ENCODE peak calls at places on chromosomes 5 and 9, in seven cellular contexts. Z is GM12865, E is cardiac muscle cell, W is endothelial cell, H is fibroblast of lung, U is lower lobe of right lung, I is transverse colon. M is an unnamed sample.

GRCh38 chr5:153584561-153585359 is 94.3 kb downstream of the GRIA1 start:
- DNase-seq in Z (no peak), W (no peak), E (no peak), H (peak), U (peak), I (no peak), M (no peak)

GRCh38 chr5:1479581-1480188 is 34.4 kb upstream of the SLC6A3 start:
- DNase-seq in U (peak), E (peak), Z (peak), I (peak), W (peak), H (peak), M (no peak)

GRCh38 chr5:179401-179800 is 11.9 kb upstream of the LRRC14B start:
- DNase-seq in Z (no peak), I (no peak), H (no peak), E (no peak), U (no peak), W (no peak), M (peak)

GRCh38 chr9:89661956-89662717 is 57.3 kb downstream of the GADD45G start:
- DNase-seq in W (peak), E (peak), H (peak), Z (peak), I (peak), U (peak), M (peak)

GRCh38 chr5:95533761-95534160 is 21.0 kb downstream of the SKIC3 start:
- DNase-seq in U (no peak), W (no peak), H (no peak), I (no peak), Z (no peak), E (no peak), M (no peak)

GRCh38 chr5:153372433-153373167 is 117.9 kb upstream of the GRIA1 start:
- DNase-seq in Z (no peak), E (no peak), W (no peak), I (no peak), U (no peak), H (no peak), M (no peak)

GRCh38 chr9:127720865-127721227 is 5.0 kb downstream of the TTC16 start:
- DNase-seq in W (no peak), U (no peak), I (no peak), Z (no peak), H (no peak), E (no peak), M (no peak)

GRCh38 chr5:98769006-98769255 is 4.5 kb upstream of the RGMB start:
- DNase-seq in Z (no peak), E (no peak), U (peak), W (peak), I (peak), H (no peak), M (no peak)

GRCh38 chr5:142466195-142466951 is 141.6 kb upstream of the SPRY4 start:
- DNase-seq in H (peak), W (no peak), I (no peak), U (no peak), Z (no peak), E (peak), M (no peak)

DNA sequence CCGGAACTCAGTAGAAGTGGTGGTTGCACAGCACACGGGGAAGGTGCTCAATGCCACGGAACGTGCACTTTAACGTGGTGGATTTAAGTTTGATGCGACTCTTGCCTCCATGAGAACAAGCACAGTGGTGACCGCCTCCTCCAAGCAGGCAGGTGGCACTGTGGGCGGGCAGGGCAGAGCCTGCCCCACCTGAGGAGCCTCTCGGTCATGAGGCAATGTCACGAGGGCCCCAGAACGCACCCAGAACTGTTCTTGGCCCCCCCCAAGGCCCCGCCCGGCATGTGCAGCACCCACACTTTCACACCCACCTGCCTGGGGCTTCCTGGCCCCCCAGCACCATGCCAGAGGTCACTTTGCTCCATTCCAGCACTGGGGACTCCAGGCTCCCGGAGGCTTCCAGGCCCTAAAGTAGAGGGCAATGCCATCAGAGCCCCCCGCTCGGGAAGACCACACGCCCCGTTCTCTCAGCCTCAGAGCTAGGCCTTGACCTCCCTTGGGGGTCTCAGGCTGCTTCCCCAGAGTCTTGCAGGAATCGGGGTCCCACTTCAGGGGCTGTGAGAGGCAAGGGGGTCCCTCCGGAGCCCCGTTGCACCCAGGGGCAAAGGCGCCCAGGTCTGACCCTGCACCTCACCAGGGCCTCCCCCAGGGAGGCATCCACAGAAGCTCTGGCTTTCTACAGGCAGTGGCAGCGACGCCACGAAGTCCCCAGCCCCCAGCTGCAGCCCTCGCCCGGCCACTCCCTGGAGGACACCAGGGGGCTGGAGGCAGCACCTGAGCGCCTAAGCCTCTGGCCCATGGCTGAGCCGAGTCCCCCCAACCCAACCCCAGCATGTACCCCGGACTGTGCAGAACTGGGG is 14.0 kb downstream of the CCDC187 start:
- DNase-seq in I (no peak), U (no peak), H (no peak), Z (no peak), E (no peak), W (no peak), M (no peak)
- TF ChIP-seq CTCF in I (no peak), U (no peak), H (no peak), Z (no peak), E (no peak), W (no peak), M (no peak)

DNA sequence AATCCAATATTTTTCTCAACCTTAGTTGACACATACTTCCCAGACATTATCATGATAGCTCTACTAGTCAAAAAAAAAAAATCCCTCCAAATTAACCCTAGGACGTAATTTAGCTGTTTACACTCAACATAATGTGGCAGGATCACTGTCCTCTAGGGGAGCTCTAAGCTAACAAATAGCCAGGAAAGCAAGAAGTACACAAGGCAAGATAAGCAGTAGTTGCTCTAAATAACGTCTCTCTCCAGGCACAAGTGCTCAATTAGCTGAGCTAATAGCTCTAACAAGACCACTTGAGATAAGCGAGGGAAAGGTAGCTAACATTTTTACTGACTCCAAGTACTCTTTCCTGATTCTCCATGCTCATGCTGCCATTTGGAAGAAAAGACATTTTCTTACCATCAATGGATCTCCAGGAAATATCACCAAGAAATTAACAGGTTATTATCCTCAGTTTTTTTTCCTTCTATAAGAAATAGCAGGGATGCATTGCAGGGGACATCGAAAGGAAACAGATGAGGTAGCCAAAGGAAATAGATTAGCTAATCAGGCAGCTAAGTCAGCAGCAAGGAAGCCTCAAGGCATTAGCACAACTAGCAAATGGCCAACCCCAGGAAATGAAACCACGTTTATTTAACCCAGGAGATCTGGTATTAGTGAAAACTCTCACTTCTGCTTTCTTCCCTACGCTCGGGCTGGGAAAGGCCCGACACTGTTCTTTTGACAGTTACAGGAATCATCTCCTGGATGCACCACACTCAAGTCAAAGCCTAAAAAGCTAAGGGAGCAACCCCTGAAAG is 614.1 kb downstream of the PTPRD start:
- DNase-seq in U (no peak), E (no peak), W (no peak), Z (peak), I (no peak), H (peak), M (no peak)
- TF ChIP-seq CTCF in U (peak), E (no peak), W (peak), Z (peak), I (no peak), H (peak), M (peak)

GRCh38 chr9:88593537-88594185 is 58.7 kb downstream of the NXNL2 start:
- DNase-seq in U (no peak), H (peak), Z (peak), E (peak), I (peak), W (peak), M (no peak)
- TF ChIP-seq CTCF in U (peak), H (peak), Z (peak), E (peak), I (peak), W (peak), M (peak)

DNA sequence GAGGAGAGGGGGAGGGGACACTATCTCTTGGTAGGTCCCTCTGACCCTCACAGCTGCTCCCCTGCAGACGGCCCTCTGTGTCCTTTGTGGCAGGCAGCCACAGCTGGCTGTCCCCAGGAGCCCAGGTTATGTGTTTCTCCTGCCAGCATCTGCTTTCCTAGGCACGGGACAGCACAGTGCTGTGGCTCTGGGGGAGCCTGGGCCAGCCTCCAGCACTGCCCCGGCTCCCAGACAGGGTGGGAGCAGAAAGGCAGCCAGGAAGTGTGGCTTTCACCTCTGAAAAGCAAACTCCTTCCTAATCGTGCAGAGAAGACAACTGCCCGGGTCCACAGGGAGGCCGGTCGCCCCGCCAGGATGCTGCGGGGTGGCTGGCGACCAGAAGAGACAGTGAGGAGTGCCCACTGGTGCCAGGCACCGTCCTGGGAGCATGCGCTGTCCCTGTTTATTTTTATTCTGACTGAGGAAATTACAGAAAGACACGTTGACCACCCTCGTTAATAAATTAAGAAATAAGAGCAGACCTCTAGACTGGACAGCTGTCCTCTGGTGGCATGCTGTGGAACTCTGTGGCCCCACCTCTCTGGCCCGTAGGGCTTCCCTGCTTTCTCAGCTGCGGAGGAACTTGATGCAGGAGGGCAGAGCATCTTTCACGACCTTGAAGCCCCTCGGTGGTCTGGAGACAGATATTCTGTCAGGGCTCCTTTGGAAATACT is 240.3 kb downstream of the FANCC start:
- DNase-seq in I (no peak), Z (no peak), H (no peak), W (no peak), U (no peak), E (no peak), M (no peak)
- TF ChIP-seq CTCF in I (no peak), Z (no peak), H (peak), W (no peak), U (no peak), E (no peak), M (peak)

GRCh38 chr5:42894057-42894456 is 82.4 kb upstream of the SELENOP start:
- DNase-seq in E (peak), H (no peak), U (no peak), W (peak), Z (no peak), I (no peak), M (no peak)
- TF ChIP-seq CTCF in E (peak), H (peak), U (peak), W (no peak), Z (no peak), I (no peak), M (peak)

DNA sequence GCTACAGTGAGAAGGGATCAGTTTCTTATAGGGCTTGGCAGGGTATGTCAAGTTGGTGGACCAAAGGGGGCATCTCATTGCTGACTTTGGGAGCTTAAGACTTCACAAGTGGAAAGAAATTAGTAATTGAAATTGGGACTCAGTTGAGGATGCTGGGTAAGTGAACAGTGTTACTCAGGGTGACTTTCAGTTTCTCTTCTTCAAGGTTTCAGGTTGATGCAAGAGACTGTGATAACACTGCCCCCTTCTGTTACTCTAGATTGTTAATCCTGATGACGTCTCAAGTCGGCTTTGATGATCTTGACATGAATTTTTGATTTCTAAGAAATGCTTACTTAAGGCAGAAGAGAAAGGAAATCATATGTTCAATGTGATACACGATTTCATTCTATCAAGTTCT is 21.3 kb downstream of the KCTD16 start:
- DNase-seq in E (peak), W (no peak), H (peak), Z (peak), U (no peak), I (no peak), M (no peak)
- TF ChIP-seq CTCF in E (peak), W (peak), H (peak), Z (peak), U (peak), I (peak), M (peak)

DNA sequence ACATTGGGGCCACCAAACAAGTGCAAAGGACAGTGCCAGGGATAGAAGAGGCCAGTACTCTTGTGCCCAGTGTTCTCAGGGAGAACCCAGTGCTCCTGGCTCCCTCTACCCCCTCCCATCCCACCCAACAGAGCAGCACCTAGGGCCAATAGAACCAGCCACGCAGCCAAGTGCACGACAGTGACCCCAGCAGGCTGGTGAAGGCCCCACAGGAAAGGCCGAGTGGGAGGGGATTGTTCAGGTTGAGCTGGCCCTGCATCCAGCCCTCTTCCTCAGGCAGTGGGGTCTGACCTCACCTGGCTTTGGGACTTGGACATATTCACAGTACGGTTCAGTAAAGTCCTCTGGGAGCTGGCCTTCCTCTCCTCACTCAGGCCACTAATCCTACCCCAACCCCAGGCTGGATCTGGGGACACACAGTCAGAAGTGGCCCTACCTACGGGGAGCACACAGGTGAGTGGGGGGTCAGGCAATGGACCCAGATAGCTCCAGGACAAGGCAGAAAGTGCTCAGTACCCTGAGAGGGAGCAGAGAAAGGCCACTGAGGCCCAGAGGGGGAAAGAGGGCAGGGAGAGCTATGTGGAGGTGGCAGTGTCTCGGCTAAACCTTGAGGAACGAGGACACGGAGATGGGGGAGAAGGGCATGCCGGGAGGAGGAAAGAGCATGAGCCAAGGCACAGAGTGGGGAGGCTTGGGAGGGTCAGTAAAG is 25.4 kb downstream of the POLR1E start:
- DNase-seq in U (no peak), Z (peak), E (no peak), I (no peak), W (peak), H (no peak), M (peak)
- TF ChIP-seq CTCF in U (no peak), Z (peak), E (no peak), I (no peak), W (no peak), H (peak), M (peak)

GRCh38 chr9:4842213-4842612 is 49.5 kb downstream of the RCL1 start:
- DNase-seq in Z (no peak), H (no peak), E (no peak), I (no peak), W (no peak), U (no peak), M (no peak)
- TF ChIP-seq CTCF in Z (no peak), H (no peak), E (no peak), I (no peak), W (no peak), U (no peak), M (no peak)

DNA sequence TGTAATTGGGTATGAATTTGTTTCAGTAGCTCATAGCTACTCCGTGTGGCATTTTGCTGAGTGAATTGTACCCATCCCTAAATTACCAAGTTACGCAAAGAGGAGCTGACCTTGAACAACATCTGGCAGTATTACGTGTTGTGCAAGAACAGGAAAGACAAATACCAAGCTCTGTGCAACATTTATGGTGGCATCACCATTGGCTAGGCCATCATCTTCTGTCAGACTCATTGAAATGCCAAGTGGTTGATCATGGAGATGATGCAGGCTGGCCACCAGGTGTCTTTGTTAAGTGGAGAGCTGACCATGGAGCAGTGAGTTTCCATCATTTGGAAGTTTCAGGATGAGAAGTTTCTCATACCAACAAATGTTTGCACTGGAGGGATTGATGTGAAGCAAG is 15.0 kb downstream of the ZSWIM6 start:
- DNase-seq in W (no peak), Z (no peak), I (no peak), U (no peak), E (no peak), H (no peak), M (no peak)
- TF ChIP-seq CTCF in W (no peak), Z (no peak), I (no peak), U (no peak), E (no peak), H (no peak), M (peak)